ENCODE peak calls at places on chromosomes 2 and 18, in six cellular contexts. D is esophagus muscularis mucosa, F is HepG2, O is stomach, L is spleen, S is upper lobe of left lung. G is an unnamed sample.

GRCh38 chr2:198630384-198630783 is 826.0 kb downstream of the PLCL1 start:
- DNase-seq in S (no peak), D (no peak), O (no peak), L (no peak), F (no peak), G (no peak)

GRCh38 chr2:228875152-228875875 is 395.8 kb downstream of the PID1 start:
- DNase-seq in S (no peak), D (no peak), L (no peak), F (no peak), O (no peak), G (no peak)

GRCh38 chr2:20214566-20215182 is 10.3 kb downstream of the SDC1 start:
- DNase-seq in F (no peak), O (no peak), D (no peak), S (no peak), L (peak; percentile 25), G (no peak)

GRCh38 chr2:73172963-73173362 is 29.4 kb upstream of the NOTO start:
- DNase-seq in F (no peak), O (no peak), S (no peak), L (no peak), D (no peak), G (no peak)

GRCh38 chr2:39682078-39682477 is 16.4 kb downstream of the TMEM178A start:
- DNase-seq in S (no peak), F (no peak), D (no peak), O (no peak), L (no peak), G (no peak)

GRCh38 chr2:30978044-30978443 is 160.2 kb downstream of the GALNT14 start:
- DNase-seq in S (no peak), D (no peak), L (no peak), F (no peak), O (no peak), G (no peak)

GRCh38 chr2:17303496-17303895 is 214.7 kb downstream of the RAD51AP2 start:
- DNase-seq in S (no peak), D (peak; percentile 42), L (no peak), F (no peak), O (no peak), G (no peak)

GRCh38 chr2:40276076-40276475 is 175.8 kb downstream of the SLC8A1 start:
- DNase-seq in F (no peak), S (no peak), D (no peak), O (no peak), L (no peak), G (no peak)

GRCh38 chr2:102303589-102303988 is 7.8 kb upstream of the IL1RL1 start:
- DNase-seq in S (no peak), D (no peak), L (no peak), O (no peak), F (no peak), G (no peak)

GRCh38 chr2:223993634-223994232 is 36.5 kb downstream of the MRPL44 start:
- DNase-seq in D (no peak), F (peak; percentile 77), L (no peak), O (peak; percentile 70), S (peak; percentile 28), G (peak; percentile 74)

GRCh38 chr18:7452331-7452730 is 114.8 kb upstream of the PTPRM start:
- DNase-seq in S (peak; percentile 33), O (no peak), L (no peak), F (peak; percentile 18), D (no peak), G (no peak)

GRCh38 chr2:105335469-105335868 is 1.9 kb upstream of the C2orf49 start:
- DNase-seq in L (no peak), O (no peak), S (no peak), D (no peak), F (no peak), G (no peak)

GRCh38 chr2:13714466-13714865 is 918.1 kb upstream of the LRATD1 start:
- DNase-seq in S (no peak), L (no peak), D (no peak), O (no peak), F (no peak), G (no peak)

GRCh38 chr2:239267411-239267941 is 133.3 kb downstream of the HDAC4 start:
- DNase-seq in L (peak; percentile 96), S (peak; percentile 96), O (peak; percentile 80), F (no peak), D (no peak), G (peak; percentile 87)

GRCh38 chr2:181120625-181121024 is 140.2 kb downstream of the UBE2E3 start:
- DNase-seq in S (no peak), L (no peak), D (no peak), F (no peak), O (no peak), G (no peak)

GRCh38 chr2:190271783-190272456 is 47.7 kb downstream of the HIBCH start:
- DNase-seq in D (no peak), S (no peak), F (no peak), O (no peak), L (no peak), G (no peak)

GRCh38 chr2:66508358-66509071 is 73.6 kb downstream of the MEIS1 start:
- DNase-seq in L (no peak), S (no peak), D (no peak), F (no peak), O (no peak), G (no peak)

GRCh38 chr2:183456177-183456576 is 331.9 kb downstream of the NUP35 start:
- DNase-seq in D (no peak), S (no peak), O (no peak), F (no peak), L (no peak), G (no peak)

GRCh38 chr2:196259507-196260481 is 88.4 kb upstream of the STK17B start:
- DNase-seq in S (no peak), L (no peak), D (no peak), O (no peak), F (peak; percentile 69), G (no peak)

GRCh38 chr2:235300368-235301201 is 193.3 kb upstream of the AGAP1 start:
- DNase-seq in S (peak; percentile 61), L (no peak), D (no peak), O (no peak), F (no peak), G (no peak)

GRCh38 chr2:201360256-201360655 is 3.1 kb upstream of the FLACC1 start:
- DNase-seq in D (no peak), L (no peak), O (no peak), S (no peak), F (no peak), G (no peak)

DNA sequence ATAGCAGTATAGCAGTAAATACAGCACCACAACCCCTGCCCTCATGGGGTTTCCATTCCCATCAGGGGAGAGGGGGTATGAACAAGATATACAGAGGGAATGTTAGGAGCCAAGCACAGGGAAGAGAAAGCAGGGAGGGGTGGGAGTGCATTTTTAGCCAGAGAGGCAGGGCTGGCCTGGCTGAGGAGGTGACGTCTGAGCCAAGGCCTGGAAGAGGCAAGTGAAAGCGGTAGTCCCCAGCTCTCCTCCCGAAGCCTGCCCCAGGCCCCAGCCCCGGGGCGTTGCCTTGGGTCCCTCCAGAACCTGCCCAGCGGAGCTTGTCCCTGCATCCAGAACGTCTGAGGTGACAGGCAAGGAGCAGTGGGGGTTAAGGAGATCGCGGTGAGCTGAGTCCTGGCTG is 45.1 kb upstream of the FOSL2 start:
- DNase-seq in F (no peak), O (no peak), D (no peak), S (no peak), L (peak; percentile 74), G (peak; percentile 59)
- H3K4me1 ChIP-seq in F (peaks cover 16% of the 10 kb centered on the region), O (peaks cover 10% of the 10 kb centered on the region), D (peaks cover 34% of the 10 kb centered on the region), S (peaks cover 8% of the 10 kb centered on the region), L (peaks cover 25% of the 10 kb centered on the region), G (peaks cover 16% of the 10 kb centered on the region)

GRCh38 chr2:28175028-28175427 is 217.6 kb upstream of the FOSL2 start:
- DNase-seq in S (no peak), O (no peak), F (peak; percentile 48), L (no peak), D (no peak), G (no peak)
- TF ChIP-seq CTCF in S (no peak), O (no peak), F (peak; percentile 48), L (no peak), D (no peak), G (no peak)

DNA sequence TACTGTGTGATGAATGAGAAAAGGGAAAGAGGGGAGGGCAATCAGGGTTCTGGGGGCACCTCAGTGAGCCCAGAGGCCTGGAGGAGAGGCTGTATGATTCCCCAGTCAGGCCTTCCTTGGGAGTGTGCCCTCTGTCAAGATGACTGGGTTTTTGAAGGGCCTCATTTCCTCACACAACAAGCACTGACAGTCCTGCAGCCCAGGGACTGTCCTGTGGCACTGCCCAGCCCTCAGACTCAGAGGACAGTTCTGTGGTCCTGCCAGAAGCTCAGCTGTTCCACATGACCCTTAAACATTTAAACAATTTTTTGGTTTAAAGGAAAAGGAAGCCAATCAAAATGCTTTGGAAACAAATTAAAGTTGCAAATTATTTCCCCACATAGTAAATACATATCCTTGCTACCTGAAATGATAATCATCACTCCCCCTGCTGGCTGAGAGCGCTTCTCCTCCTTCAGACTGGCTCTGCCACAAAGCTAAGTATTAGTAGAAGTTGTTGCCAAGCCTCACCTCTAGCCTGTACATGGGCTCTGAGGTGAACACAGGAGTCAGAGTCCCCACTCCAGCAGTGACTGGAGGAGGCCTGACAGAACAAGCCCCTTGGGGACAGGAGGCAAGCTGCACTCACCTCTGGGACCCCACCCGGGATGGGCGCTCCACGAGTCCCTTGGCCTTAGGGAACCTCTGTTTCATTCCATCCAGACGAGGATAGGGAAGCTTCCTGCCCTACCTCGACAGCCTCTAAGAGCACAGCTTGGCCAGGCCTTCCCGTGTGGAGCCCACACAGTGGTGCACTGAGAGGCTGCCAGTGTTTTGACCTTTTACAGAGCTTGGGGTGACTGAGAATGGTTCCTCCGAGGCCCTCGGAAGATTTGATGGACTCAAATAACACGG is 91.2 kb upstream of the SMAD7 start:
- DNase-seq in S (peak; percentile 67), F (peak; percentile 40), O (peak; percentile 70), L (no peak), D (no peak), G (peak; percentile 80)
- TF ChIP-seq POLR2AphosphoS5 in S (no peak), F (no peak), O (peak; percentile 30), L (no peak), D (no peak), G (no peak)

GRCh38 chr2:69185807-69186206 is 172.8 kb downstream of the ANTXR1 start:
- DNase-seq in F (no peak), S (no peak), D (no peak), O (no peak), L (no peak), G (no peak)

GRCh38 chr2:69183659-69184058 is 170.7 kb downstream of the ANTXR1 start:
- DNase-seq in O (no peak), S (no peak), F (no peak), L (no peak), D (no peak), G (no peak)

GRCh38 chr2:69188174-69188900 is 175.4 kb downstream of the ANTXR1 start:
- DNase-seq in O (no peak), F (no peak), D (no peak), L (no peak), S (no peak), G (no peak)

GRCh38 chr2:69184224-69184623 is 171.2 kb downstream of the ANTXR1 start:
- DNase-seq in F (no peak), S (no peak), L (no peak), D (no peak), O (no peak), G (no peak)

GRCh38 chr2:69186614-69187013 is 173.6 kb downstream of the ANTXR1 start:
- DNase-seq in D (no peak), F (no peak), L (no peak), S (no peak), O (no peak), G (no peak)
- H3K4me1 ChIP-seq in D (peaks cover 34% of the 10 kb centered on the region), F (peaks cover 21% of the 10 kb centered on the region), L (no peaks in the 10 kb centered on the region), S (no peaks in the 10 kb centered on the region), O (no peaks in the 10 kb centered on the region), G (peaks cover 20% of the 10 kb centered on the region)